ENCODE peak calls at places on chromosomes 16 and 17, in five cellular contexts. H is neural progenitor cell, X is H9, Q is HepG2, R is endothelial cell of umbilical vein. G is an unnamed sample. For H4K20me1, the result is how much of the 10 kb centered on the place peaks cover.

GRCh38 chr16:76639685-76640289 is 362.6 kb downstream of the CNTNAP4 start:
- DNase-seq in H (peak), X (peak), Q (peak), R (no peak), G (peak)

GRCh38 chr16:67389911-67390815 is 3.1 kb downstream of the TPPP3 start:
- DNase-seq in X (no peak), H (no peak), Q (no peak), R (no peak), G (no peak)

GRCh38 chr16:88993006-88993787 is 16.2 kb upstream of the CBFA2T3 start:
- DNase-seq in H (peak), X (peak), Q (no peak), R (no peak), G (no peak)

GRCh38 chr16:74999208-74999682 is 421 bp downstream of the ZNRF1 start:
- DNase-seq in R (no peak), Q (no peak), H (no peak), X (no peak), G (no peak)

GRCh38 chr16:58499615-58500328 is at the start of gene NDRG4:
- DNase-seq in H (peak), R (peak), X (peak), Q (peak), G (peak)

GRCh38 chr17:64787921-64788271 is 125.8 kb upstream of the SMURF2 start:
- DNase-seq in H (no peak), X (no peak), R (no peak), Q (no peak), G (no peak)

GRCh38 chr17:81083125-81083765 is 48.3 kb downstream of the BAIAP2 start:
- DNase-seq in H (no peak), Q (peak), X (no peak), R (peak), G (no peak)

GRCh38 chr16:89401641-89402445 is 88.5 kb downstream of the ANKRD11 start:
- DNase-seq in X (no peak), H (no peak), R (no peak), Q (no peak), G (no peak)

GRCh38 chr17:72254808-72255449 is 134.1 kb downstream of the SOX9 start:
- DNase-seq in X (no peak), H (no peak), R (no peak), Q (no peak), G (peak)

GRCh38 chr17:72249441-72249840 is 128.6 kb downstream of the SOX9 start:
- DNase-seq in X (no peak), R (no peak), Q (no peak), H (no peak), G (no peak)

GRCh38 chr17:72244942-72245341 is 124.1 kb downstream of the SOX9 start:
- DNase-seq in Q (no peak), H (no peak), X (no peak), R (no peak), G (peak)

GRCh38 chr17:72253597-72253996 is 132.8 kb downstream of the SOX9 start:
- DNase-seq in R (no peak), X (no peak), Q (no peak), H (no peak), G (no peak)

DNA sequence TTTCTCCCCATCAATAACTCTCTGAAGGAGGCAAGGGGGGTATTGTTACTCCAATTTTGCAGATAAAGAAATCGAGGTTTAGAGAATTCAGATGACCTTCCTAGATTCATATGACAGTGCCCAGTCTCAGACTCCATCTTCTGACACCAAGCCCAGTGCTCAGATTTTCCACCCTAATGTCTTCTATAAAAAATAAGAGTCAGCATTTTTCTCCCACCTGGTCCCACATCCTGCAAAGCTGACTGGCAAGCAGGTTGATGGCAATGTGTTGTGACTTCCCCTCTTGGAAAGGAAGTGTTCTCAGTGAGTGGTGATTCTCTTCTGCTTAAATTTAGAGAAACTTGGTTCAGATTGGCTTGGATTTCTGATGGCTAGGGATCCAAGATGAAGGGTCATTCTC is 129.4 kb downstream of the SOX9 start:
- DNase-seq in R (no peak), X (no peak), H (no peak), Q (no peak), G (no peak)
- H4K20me1 ChIP-seq in R (under half), X (under half), H (under half), Q (under half), G (under half)

DNA sequence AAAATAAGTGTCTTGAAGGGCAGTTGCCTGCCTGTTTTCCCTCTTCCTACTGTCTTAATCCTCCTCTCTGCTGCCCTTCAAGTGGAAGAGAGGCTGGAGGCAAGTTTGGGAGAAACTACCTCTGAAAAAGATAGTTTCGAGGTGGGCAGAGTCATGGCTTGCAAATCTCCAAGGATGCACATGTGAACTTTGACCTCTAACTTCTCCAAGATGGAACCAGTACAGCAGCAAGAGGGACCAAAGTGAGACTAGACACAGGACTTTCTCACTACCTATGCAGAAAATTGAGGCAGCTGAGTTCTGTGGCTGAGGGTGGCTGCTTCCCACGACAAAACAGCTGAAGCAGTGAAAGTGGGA is 887 bp upstream of the KCNH4 start:
- DNase-seq in X (no peak), H (no peak), R (no peak), Q (no peak), G (no peak)
- H2AFZ ChIP-seq in X (no peak), H (no peak), R (no peak), Q (no peak), G (no peak)

GRCh38 chr16:85565796-85566501 is 47.2 kb upstream of the GSE1 start:
- DNase-seq in X (no peak), R (no peak), Q (no peak), H (no peak), G (no peak)

GRCh38 chr16:85567101-85567866 is 45.8 kb upstream of the GSE1 start:
- DNase-seq in X (peak), R (no peak), H (no peak), Q (no peak), G (peak)

GRCh38 chr16:85565340-85565739 is 47.8 kb upstream of the GSE1 start:
- DNase-seq in Q (no peak), H (no peak), R (no peak), X (no peak), G (no peak)

GRCh38 chr16:85568519-85568918 is 44.6 kb upstream of the GSE1 start:
- DNase-seq in Q (no peak), X (no peak), R (no peak), H (no peak), G (no peak)

DNA sequence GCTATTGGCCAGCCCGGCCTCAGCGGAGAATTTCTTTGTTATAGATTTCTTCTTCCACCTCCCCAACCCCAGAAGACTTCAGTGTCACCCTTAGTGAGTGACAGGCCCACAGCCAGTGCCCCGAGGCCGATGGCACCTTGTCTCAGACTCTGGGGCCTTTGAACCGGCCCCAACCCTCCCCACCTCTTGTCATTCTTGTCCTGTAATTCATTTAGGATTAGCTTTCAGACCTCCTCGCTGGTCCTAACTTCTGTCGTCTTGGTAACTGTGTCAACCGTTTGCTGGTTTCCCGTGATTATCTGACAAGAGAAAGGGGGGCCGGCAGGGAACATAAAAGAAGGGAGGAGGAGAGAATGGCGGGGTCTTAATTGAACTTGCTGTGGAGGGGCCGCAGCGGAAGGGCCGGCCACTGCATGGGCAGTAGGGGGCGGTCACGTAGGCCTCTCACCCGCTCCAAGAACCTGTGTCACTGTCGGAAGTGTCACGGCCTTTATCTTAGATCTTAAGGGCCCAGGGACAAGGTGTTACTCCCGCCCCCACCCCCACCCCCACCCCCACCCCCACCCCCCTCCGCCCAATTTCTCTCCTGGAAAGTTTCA is 46.5 kb upstream of the GSE1 start:
- DNase-seq in H (peak), X (peak), Q (no peak), R (no peak), G (no peak)
- H4K20me1 ChIP-seq in H (under half), X (under half), Q (half or more), R (under half), G (under half)

GRCh38 chr17:57892146-57892819 is 42.4 kb upstream of the MRPS23 start:
- DNase-seq in Q (peak), R (peak), X (peak), H (peak), G (peak)
- H2AFZ ChIP-seq in Q (no peak), R (no peak), X (no peak), H (no peak), G (peak)

DNA sequence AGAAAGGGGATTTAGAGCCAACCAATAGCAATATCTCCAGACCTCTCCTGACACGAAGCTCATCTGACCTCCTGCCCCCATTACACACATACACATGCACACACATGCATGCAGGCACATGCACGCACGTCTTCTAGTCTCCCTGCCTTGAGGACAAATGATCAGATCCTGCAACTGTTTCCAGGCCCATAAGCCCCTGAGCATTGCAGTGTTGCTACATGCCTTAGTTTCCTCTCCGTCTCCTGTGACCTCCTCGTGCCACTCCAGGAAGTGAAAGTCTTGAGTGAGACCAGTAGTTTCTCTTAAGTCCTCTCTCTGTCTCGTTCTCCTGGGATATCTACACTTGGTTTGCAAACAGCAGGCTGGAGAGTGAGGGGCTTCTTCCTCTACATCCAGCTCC is 8.2 kb downstream of the CIITA start:
- DNase-seq in X (no peak), R (no peak), H (no peak), Q (no peak), G (no peak)
- H4K20me1 ChIP-seq in X (under half), R (under half), H (under half), Q (under half), G (under half)

DNA sequence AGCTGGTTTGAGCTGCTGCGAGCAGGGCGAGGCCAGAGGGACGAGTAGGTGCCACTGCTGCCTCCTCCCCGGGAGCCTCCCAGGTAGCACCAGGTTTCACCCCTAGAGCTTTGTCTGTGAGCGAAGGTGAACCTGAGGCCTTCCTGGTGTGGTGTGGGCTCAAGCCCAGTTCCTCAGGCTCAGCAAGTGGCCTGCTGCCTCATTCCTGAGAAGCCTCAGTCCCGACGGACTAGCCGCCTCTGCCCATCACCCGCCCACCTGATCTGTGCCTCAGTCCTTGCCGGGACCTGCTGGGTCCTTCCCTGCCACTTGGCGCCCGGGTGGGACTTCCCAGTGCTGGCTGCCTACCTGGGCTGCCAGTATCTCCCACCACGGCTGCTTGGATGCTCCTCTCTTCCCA is 1.7 kb downstream of the NLRC3 start:
- DNase-seq in H (no peak), R (no peak), X (no peak), Q (no peak), G (no peak)
- H2AFZ ChIP-seq in H (no peak), R (no peak), X (no peak), Q (no peak), G (no peak)